ENCODE peak calls at places on chromosomes 3 and 15, in seven cellular contexts. I is endothelial cell, E is B cell, N is fibroblast of pulmonary artery, Z is left lung, O is cardiac muscle cell, J is AG04450. R is an unnamed sample.

GRCh38 chr15:61518191-61518950 is 289.3 kb upstream of the RORA start:
- DNase-seq in I (no peak), E (no peak), N (no peak), Z (no peak), O (no peak), J (no peak), R (no peak)

GRCh38 chr3:166527325-166527724 is 690.1 kb upstream of the BCHE start:
- DNase-seq in I (no peak), E (no peak), N (peak; percentile 0), Z (no peak), O (no peak), J (no peak), R (no peak)

GRCh38 chr3:11236588-11237461 is 35.4 kb upstream of the ATG7 start:
- DNase-seq in I (peak; percentile 75), E (peak; percentile 78), N (peak; percentile 43), Z (peak; percentile 84), O (peak; percentile 70), J (peak; percentile 38), R (peak; percentile 71)

GRCh38 chr15:98413973-98414546 is 234.3 kb upstream of the IGF1R start:
- DNase-seq in I (no peak), E (no peak), N (no peak), Z (no peak), O (no peak), J (no peak), R (no peak)

GRCh38 chr3:194491996-194492395 is 5.2 kb upstream of the ATP13A3 start:
- DNase-seq in I (no peak), E (no peak), N (no peak), Z (no peak), O (no peak), J (no peak), R (no peak)

GRCh38 chr3:169660709-169661566 is 2.6 kb downstream of the MECOM start:
- DNase-seq in I (peak; percentile 5), E (no peak), N (peak; percentile 67), Z (no peak), O (peak; percentile 20), J (no peak), R (no peak)

GRCh38 chr3:177448987-177449975 is 252.0 kb upstream of the TBL1XR1 start:
- DNase-seq in I (no peak), E (no peak), N (no peak), Z (peak; percentile 76), O (no peak), J (no peak), R (no peak)

GRCh38 chr3:160154033-160154432 is 71.2 kb upstream of the C3orf80 start:
- DNase-seq in I (no peak), E (no peak), N (peak; percentile 27), Z (no peak), O (no peak), J (no peak), R (no peak)

GRCh38 chr3:113746069-113746954 is at the start of gene NAA50:
- DNase-seq in I (peak; percentile 95), E (peak; percentile 95), N (peak; percentile 97), Z (peak; percentile 97), O (peak; percentile 97), J (peak; percentile 80), R (peak; percentile 87)

GRCh38 chr15:82710926-82711490 is 1.3 kb upstream of the AP3B2 start:
- DNase-seq in I (no peak), E (no peak), N (no peak), Z (no peak), O (no peak), J (no peak), R (no peak)

DNA sequence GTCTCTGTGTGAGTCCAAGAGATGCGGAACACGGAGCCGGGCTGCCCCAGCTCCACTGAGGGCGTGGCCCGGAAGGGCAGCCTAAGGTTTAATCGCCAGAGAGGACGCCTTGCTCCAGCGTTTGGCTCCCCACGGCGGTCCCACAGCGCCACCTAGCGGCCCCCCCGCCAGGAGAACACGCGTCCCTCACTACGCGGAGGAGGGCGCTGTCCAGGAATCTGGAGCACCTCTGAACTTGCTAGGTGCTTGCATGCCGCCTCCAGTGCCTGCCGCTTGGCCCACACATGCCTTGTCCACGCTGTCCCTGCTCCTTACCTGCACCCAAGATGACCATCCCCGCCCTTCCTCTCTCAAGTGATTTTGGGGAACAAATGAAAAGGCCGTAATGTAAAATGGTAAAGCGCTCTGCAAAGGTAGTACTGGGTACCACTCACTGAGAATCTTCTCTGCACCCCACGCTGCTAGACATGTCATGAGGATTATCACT is 14.4 kb upstream of the MRPS22 start:
- DNase-seq in I (peak; percentile 98), E (peak; percentile 75), N (peak; percentile 82), Z (peak; percentile 99), O (peak; percentile 93), J (no peak), R (peak; percentile 80)
- TF ChIP-seq CTCF in I (peak; percentile 99), E (peak; percentile 94), N (peak; percentile 98), Z (peak; percentile 98), O (peak; percentile 100), J (peak; percentile 100), R (peak; percentile 99)

DNA sequence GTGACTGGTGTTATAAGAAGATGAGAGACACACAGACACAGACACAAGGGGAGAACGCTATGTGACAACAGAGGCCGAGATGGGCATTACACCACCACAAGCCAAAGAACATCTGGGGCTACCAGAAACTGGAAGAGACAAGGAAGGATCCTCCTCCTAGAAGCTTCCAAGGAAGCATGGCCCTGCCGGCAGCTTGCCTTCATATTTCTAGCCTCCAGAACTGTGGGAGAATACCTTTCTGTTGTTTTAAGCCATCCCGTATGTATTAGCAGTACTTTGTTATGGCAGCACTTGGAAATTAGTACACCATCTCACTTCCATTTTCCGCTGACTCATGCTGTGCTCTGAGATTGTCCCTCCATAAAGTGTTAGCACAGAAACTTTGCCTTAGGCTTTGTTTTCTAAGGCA is 38.7 kb upstream of the CA12 start:
- DNase-seq in I (no peak), E (no peak), N (peak; percentile 37), Z (no peak), O (peak; percentile 20), J (no peak), R (no peak)
- TF ChIP-seq CTCF in I (no peak), E (no peak), N (no peak), Z (no peak), O (no peak), J (no peak), R (no peak)

GRCh38 chr3:18987862-18988447 is 160.4 kb upstream of the KCNH8 start:
- DNase-seq in I (no peak), E (no peak), N (no peak), Z (no peak), O (no peak), J (no peak), R (no peak)

GRCh38 chr3:18982920-18983319 is 165.4 kb upstream of the KCNH8 start:
- DNase-seq in I (no peak), E (no peak), N (no peak), Z (no peak), O (no peak), J (no peak), R (no peak)

GRCh38 chr3:18989237-18989812 is 159.0 kb upstream of the KCNH8 start:
- DNase-seq in I (no peak), E (no peak), N (no peak), Z (no peak), O (no peak), J (no peak), R (no peak)

GRCh38 chr3:18987070-18987469 is 161.2 kb upstream of the KCNH8 start:
- DNase-seq in I (no peak), E (no peak), N (no peak), Z (no peak), O (no peak), J (no peak), R (no peak)

DNA sequence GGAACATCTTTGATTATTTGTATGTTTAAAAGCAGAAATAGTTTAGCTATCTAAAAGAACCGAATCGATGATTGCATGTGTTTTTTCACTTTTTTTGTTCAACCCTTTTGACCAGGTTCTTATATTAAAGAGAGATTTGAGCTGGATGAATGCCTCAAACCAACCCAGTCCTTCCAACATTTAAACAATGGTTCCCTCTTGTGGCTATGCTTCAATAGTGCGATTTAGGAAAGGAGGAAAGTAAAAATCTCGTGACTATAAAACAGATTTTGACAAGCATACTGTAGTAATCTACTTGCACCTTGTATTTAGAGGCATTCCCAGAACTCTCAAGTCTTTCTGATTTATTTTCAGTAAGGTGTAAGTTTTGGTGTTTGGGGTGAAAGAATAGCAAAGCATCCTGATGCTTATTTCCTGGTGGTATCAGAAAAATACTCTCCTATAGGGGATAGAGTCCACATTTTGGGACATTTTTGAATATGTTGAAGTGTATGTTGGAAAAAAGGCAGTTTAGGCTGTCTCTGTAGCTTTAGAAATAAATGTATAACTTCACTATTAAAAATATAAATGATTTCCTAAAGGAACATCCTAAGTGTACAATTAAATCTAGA is 159.6 kb upstream of the KCNH8 start:
- DNase-seq in I (peak; percentile 9), E (no peak), N (peak; percentile 40), Z (no peak), O (peak; percentile 42), J (no peak), R (no peak)
- TF ChIP-seq CTCF in I (peak; percentile 54), E (peak; percentile 36), N (peak; percentile 47), Z (peak; percentile 34), O (peak; percentile 35), J (no peak), R (peak; percentile 55)

DNA sequence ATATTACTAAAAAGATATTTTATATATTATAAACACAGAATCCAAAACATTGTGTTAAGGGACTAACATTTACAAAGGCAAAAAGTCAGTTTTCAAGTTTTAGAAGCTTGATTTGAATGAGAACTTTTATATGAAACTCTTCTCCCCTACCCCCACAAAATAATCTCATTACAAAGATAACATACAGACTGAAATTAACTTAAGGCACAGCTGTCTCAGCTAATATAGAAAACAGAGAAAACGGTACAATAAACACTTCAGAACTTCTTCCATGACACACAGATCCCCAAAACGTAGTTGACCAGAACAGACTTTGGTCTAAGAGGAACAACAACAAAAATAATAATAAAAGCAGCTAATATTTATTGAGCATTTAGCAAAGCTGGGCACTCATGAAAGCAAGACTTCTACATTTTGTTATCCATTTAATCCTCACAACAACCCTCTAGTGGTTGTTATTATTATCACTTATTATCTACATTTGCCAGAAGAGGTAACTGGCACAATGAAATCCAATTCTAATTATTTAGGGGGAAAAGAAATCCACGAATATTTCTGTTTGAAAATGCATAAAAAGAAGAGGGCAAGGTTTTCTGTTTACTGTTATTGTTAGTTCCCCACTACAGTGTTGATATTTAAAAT is 68.1 kb downstream of the PFN2 start:
- DNase-seq in I (no peak), E (no peak), N (peak; percentile 24), Z (no peak), O (no peak), J (no peak), R (no peak)
- TF ChIP-seq CTCF in I (peak; percentile 51), E (peak; percentile 28), N (peak; percentile 36), Z (no peak), O (peak; percentile 30), J (peak; percentile 36), R (no peak)

DNA sequence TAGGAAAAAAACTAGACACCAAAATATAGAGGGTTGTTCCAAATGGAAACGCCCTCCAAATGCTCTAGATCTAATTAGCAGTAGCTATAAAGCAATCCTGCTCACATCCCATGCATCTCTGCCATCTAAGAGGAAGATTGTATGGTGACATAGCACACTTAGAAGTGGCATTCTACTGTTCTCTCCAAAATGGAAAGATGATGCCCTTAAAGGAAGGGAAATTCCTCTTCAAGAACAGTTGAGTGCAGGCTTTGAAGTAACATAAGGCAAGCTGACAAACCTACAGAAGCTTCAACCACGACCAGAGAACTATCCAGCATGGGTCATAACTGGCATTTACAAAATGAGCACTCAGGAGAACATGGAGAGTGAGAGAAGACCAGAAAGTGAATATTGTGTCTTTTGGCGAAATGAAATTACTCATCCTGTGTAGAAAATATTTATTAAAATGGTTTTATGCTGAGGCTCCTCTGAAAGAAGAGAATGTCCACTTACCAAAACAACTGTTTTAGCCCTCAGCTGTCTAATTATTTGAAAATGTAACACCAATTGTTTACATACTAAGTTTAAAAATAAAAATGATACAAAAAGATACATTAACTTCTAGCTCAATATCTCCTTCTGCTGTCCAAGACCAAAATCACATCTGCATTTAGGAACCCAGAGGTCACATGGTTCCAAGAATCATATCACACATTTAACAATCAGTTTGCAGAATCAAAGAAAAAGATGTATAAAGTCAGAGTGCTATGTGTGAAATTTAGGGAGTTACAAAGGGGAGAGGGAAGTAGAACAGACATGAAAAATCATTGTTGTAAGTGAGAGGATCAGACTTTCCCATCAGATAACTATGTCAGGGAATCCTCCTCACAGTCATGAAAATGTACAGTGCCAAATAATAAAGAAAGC is 216.9 kb downstream of the ATP8B4 start:
- DNase-seq in I (no peak), E (no peak), N (peak; percentile 78), Z (no peak), O (no peak), J (no peak), R (no peak)
- TF ChIP-seq CTCF in I (no peak), E (no peak), N (peak; percentile 64), Z (no peak), O (peak; percentile 47), J (peak; percentile 62), R (no peak)

R was measured in natural killer cell.